ENCODE peak calls at places on chromosomes 5 and 9, in nine cellular contexts. R, F, N, S, T, M, H, B and I are unnamed samples.

GRCh38 chr5:158514353-158514960 is 585.3 kb downstream of the EBF1 start:
- DNase-seq in R (no peak), F (no peak), M (no peak), H (no peak), T (no peak), S (no peak), N (no peak), B (no peak), I (no peak)

GRCh38 chr9:38026840-38027527 is 42.0 kb downstream of the SHB start:
- DNase-seq in B (no peak), M (no peak), H (no peak), N (no peak), T (no peak), R (no peak), F (no peak), S (peak; percentile 47), I (no peak)

GRCh38 chr9:105242557-105242956 is 1.9 kb upstream of the SLC44A1 start:
- DNase-seq in S (no peak), R (no peak), M (no peak), T (no peak), H (no peak), N (no peak), F (no peak), B (no peak), I (no peak)

GRCh38 chr5:59745422-59745863 is 148.1 kb downstream of the PDE4D start:
- DNase-seq in N (no peak), B (peak; percentile 43), R (no peak), T (no peak), M (no peak), S (peak; percentile 38), H (no peak), F (no peak), I (no peak)

GRCh38 chr9:132989414-132989996 is 11.0 kb downstream of the GFI1B start:
- DNase-seq in T (no peak), H (no peak), N (no peak), B (no peak), S (no peak), M (no peak), R (no peak), F (no peak), I (no peak)

GRCh38 chr5:10699281-10699874 is 61.7 kb downstream of the DAP start:
- DNase-seq in H (no peak), N (no peak), F (no peak), S (no peak), M (no peak), T (no peak), B (no peak), R (no peak), I (no peak)

GRCh38 chr5:31531543-31531887 is 378 bp downstream of the DROSHA start:
- DNase-seq in N (no peak), T (no peak), B (peak; percentile 30), M (no peak), R (peak; percentile 15), F (peak; percentile 14), S (peak; percentile 24), H (peak; percentile 50), I (no peak)

GRCh38 chr5:73763300-73764032 is 137.5 kb downstream of the ARHGEF28 start:
- DNase-seq in M (no peak), N (no peak), S (no peak), B (no peak), R (peak; percentile 88), T (no peak), F (no peak), H (no peak), I (no peak)

DNA sequence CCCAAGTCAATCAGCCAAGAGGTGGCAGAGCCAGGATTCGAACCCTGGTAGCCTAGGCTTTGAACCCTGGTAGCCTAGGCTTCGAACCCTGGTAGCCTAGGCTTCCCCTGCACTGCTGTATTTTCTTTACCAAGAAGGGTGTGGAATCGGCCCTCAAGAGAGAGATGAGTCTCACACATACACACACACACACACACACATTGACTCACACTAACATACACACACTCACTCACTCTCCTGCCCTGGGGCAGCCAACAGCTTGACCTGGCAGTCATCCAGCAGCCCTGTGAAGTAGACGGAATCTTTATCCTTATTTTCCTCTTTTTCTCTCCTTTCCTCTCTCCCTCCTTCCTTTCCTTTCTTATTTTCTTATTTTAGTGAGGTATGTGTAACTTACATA is 55.4 kb upstream of the RPL26L1 start:
- DNase-seq in F (no peak), B (peak; percentile 83), N (peak; percentile 73), T (peak; percentile 7), H (peak; percentile 39), R (no peak), M (no peak), S (peak; percentile 69), I (no peak)
- TF ChIP-seq POLR2AphosphoS5 in F (no peak), B (peak; percentile 29), N (no peak), T (peak; percentile 58), H (peak; percentile 33), R (no peak), M (no peak), S (peak; percentile 27), I (peak; percentile 51)

GRCh38 chr5:126265917-126266316 is 157.3 kb upstream of the GRAMD2B start:
- DNase-seq in S (no peak), R (no peak), T (no peak), H (no peak), M (no peak), F (no peak), B (no peak), N (peak; percentile 53), I (no peak)

GRCh38 chr5:126267435-126267834 is 155.8 kb upstream of the GRAMD2B start:
- DNase-seq in B (no peak), F (no peak), H (no peak), M (no peak), S (no peak), N (no peak), R (peak; percentile 10), T (no peak), I (no peak)

GRCh38 chr5:126271141-126271540 is 152.1 kb upstream of the GRAMD2B start:
- DNase-seq in T (no peak), R (no peak), S (no peak), H (no peak), N (no peak), F (no peak), M (no peak), B (no peak), I (no peak)

GRCh38 chr5:126269511-126269910 is 153.7 kb upstream of the GRAMD2B start:
- DNase-seq in M (no peak), N (no peak), F (no peak), S (no peak), R (no peak), H (no peak), T (no peak), B (no peak), I (no peak)

GRCh38 chr5:126268697-126269315 is 154.4 kb upstream of the GRAMD2B start:
- DNase-seq in T (no peak), M (no peak), N (no peak), B (no peak), S (no peak), H (no peak), R (no peak), F (no peak), I (no peak)
- H3K27ac ChIP-seq in T (no peak overlapping the region), M (no peak overlapping the region), N (no peak overlapping the region), B (no peak overlapping the region), S (no peak overlapping the region), H (no peak overlapping the region), R (no peak overlapping the region), F (no peak overlapping the region), I (no peak overlapping the region)

GRCh38 chr5:145978672-145979071 is 42.3 kb downstream of the SH3RF2 start:
- DNase-seq in B (peak; percentile 71), T (no peak), H (no peak), R (no peak), S (no peak), M (no peak), N (no peak), F (no peak), I (no peak)

GRCh38 chr5:145978171-145978570 is 41.8 kb downstream of the SH3RF2 start:
- DNase-seq in T (no peak), N (no peak), M (no peak), F (no peak), B (no peak), S (no peak), H (no peak), R (no peak), I (no peak)

GRCh38 chr5:145976431-145977155 is 40.2 kb downstream of the SH3RF2 start:
- DNase-seq in R (no peak), S (peak; percentile 22), B (no peak), T (no peak), M (no peak), N (no peak), H (no peak), F (no peak), I (no peak)

GRCh38 chr5:145975001-145975360 is 38.6 kb downstream of the SH3RF2 start:
- DNase-seq in S (no peak), B (no peak), R (no peak), N (no peak), T (no peak), M (no peak), H (no peak), F (no peak), I (no peak)

DNA sequence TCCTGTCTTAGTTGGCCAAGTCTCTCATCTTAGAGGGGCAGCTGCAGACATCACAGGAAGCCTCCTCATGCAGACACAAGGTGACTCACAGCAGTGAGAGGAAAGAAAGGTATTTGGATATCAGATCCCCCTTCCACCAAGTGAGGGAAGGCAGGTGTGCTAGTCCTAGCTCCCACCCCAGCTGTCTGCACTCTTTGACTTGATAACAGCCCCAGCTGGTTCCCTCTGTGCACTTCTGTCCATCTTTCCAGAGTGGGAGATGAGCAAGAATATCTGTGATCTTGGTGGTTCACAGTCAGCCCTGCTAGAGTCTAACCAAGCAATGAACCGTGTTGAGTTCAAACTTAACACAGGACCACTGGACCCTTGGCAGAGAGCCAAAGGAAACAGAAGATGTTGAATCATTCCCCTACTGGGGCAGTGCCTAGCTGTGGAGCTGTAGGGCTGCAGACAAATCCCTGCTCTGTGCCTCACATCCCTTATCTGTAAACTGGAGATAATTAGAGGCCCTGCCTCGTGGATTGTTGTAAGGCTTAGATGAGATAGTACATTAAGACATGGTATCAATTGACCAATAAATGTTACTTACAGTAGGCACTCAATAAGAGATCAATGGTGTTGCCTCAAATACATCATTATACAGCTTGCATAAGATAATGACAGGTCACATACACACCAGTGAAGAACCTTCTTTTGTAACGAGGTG is 39.1 kb downstream of the SH3RF2 start:
- DNase-seq in B (peak; percentile 37), T (peak; percentile 86), N (no peak), R (peak; percentile 93), H (peak; percentile 19), M (no peak), S (no peak), F (no peak), I (no peak)
- TF ChIP-seq POLR2AphosphoS5 in B (no peak), T (peak; percentile 50), N (no peak), R (no peak), H (no peak), M (no peak), S (no peak), F (no peak), I (no peak)

GRCh38 chr5:142836048-142836447 is 65.9 kb downstream of the ARHGAP26 start:
- DNase-seq in S (no peak), F (no peak), N (no peak), R (no peak), B (no peak), T (no peak), M (no peak), H (no peak), I (no peak)

GRCh38 chr5:142834504-142834903 is 64.3 kb downstream of the ARHGAP26 start:
- DNase-seq in R (peak; percentile 92), M (no peak), S (no peak), N (no peak), T (no peak), H (no peak), F (no peak), B (peak; percentile 49), I (no peak)

GRCh38 chr5:142837274-142837673 is 67.1 kb downstream of the ARHGAP26 start:
- DNase-seq in B (no peak), S (no peak), H (no peak), T (no peak), F (peak; percentile 82), M (no peak), R (no peak), N (no peak), I (no peak)

GRCh38 chr5:142833517-142834446 is 63.6 kb downstream of the ARHGAP26 start:
- DNase-seq in T (no peak), R (peak; percentile 91), F (no peak), B (no peak), N (no peak), M (no peak), H (no peak), S (no peak), I (no peak)

DNA sequence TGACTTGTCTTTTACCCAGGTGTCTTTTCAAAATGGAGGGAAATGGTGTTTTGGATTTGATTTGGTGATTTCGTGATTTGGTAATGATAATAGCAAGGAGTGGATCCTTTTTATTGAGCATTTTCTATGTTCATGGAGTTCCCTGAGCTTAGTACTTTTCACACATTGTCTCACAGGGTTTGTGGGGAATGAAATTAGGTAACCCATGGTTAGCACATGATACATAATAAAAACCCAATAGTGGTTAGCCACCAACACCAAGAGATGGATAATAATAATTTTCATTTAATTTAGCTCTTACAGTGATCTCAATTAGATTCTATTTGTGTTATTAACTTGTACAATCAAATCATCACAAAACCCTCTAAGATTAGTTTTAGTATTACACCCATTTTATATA is 65.4 kb downstream of the ARHGAP26 start:
- DNase-seq in M (no peak), S (no peak), T (no peak), B (no peak), R (no peak), H (no peak), N (no peak), F (no peak), I (no peak)
- H3K27ac ChIP-seq in M (no peak overlapping the region), S (no peak overlapping the region), T (no peak overlapping the region), B (no peak overlapping the region), R (peak overlapping the region; percentile 77), H (no peak overlapping the region), N (no peak overlapping the region), F (no peak overlapping the region), I (no peak overlapping the region)